ENCODE peak calls at places on chromosomes 12 and 14, in eight cellular contexts. One of them, this sample, is unnamed.

GRCh38 chr12:79415754-79416435 is 274.9 kb downstream of the PAWR start:
- DNase-seq in activated naive CD8-positive, alpha-beta T cell treated with anti-CD3 and anti-CD28 coated beads, Interleukin-2, amount 50 U/mL, for 16 hours: no peak
- DNase-seq in MV-4-11: no peak
- DNase-seq in activated naive CD4-positive, alpha-beta T cell treated with anti-CD3 and anti-CD28 coated beads, Interleukin-2, amount 50 U/mL, for 72 hours: no peak
- DNase-seq in SK-N-SH: no peak
- DNase-seq in CD4-positive, alpha-beta T cell: no peak
- DNase-seq in progenitor cell of endocrine pancreas: no peak
- DNase-seq in stimulated activated CD4-positive, alpha-beta T cell treated with anti-CD3 and anti-CD28 coated beads, Interleukin-4, amount 100 ng/mL, for 24 hours: no peak
- DNase-seq in this sample: no peak

GRCh38 chr12:130863298-130863697 is 8.6 kb upstream of the RAN start:
- DNase-seq in CD4-positive, alpha-beta T cell: no peak
- DNase-seq in MV-4-11: no peak
- DNase-seq in activated naive CD8-positive, alpha-beta T cell treated with anti-CD3 and anti-CD28 coated beads, Interleukin-2, amount 50 U/mL, for 16 hours: no peak
- DNase-seq in stimulated activated CD4-positive, alpha-beta T cell treated with anti-CD3 and anti-CD28 coated beads, Interleukin-4, amount 100 ng/mL, for 24 hours: no peak
- DNase-seq in progenitor cell of endocrine pancreas: no peak
- DNase-seq in activated naive CD4-positive, alpha-beta T cell treated with anti-CD3 and anti-CD28 coated beads, Interleukin-2, amount 50 U/mL, for 72 hours: no peak
- DNase-seq in SK-N-SH: no peak
- DNase-seq in this sample: no peak

GRCh38 chr12:31246470-31246850 is 79.5 kb downstream of the SINHCAF start:
- DNase-seq in activated naive CD8-positive, alpha-beta T cell treated with anti-CD3 and anti-CD28 coated beads, Interleukin-2, amount 50 U/mL, for 16 hours: no peak
- DNase-seq in MV-4-11: no peak
- DNase-seq in stimulated activated CD4-positive, alpha-beta T cell treated with anti-CD3 and anti-CD28 coated beads, Interleukin-4, amount 100 ng/mL, for 24 hours: no peak
- DNase-seq in CD4-positive, alpha-beta T cell: no peak
- DNase-seq in activated naive CD4-positive, alpha-beta T cell treated with anti-CD3 and anti-CD28 coated beads, Interleukin-2, amount 50 U/mL, for 72 hours: no peak
- DNase-seq in progenitor cell of endocrine pancreas: no peak
- DNase-seq in SK-N-SH: no peak
- DNase-seq in this sample: no peak

GRCh38 chr12:85821759-85822158 is 14.4 kb downstream of the RASSF9 start:
- DNase-seq in MV-4-11: no peak
- DNase-seq in progenitor cell of endocrine pancreas: no peak
- DNase-seq in activated naive CD8-positive, alpha-beta T cell treated with anti-CD3 and anti-CD28 coated beads, Interleukin-2, amount 50 U/mL, for 16 hours: no peak
- DNase-seq in CD4-positive, alpha-beta T cell: no peak
- DNase-seq in stimulated activated CD4-positive, alpha-beta T cell treated with anti-CD3 and anti-CD28 coated beads, Interleukin-4, amount 100 ng/mL, for 24 hours: no peak
- DNase-seq in activated naive CD4-positive, alpha-beta T cell treated with anti-CD3 and anti-CD28 coated beads, Interleukin-2, amount 50 U/mL, for 72 hours: no peak
- DNase-seq in SK-N-SH: no peak
- DNase-seq in this sample: no peak

GRCh38 chr12:83753205-83753604 is 1066.5 kb downstream of the TMTC2 start:
- DNase-seq in SK-N-SH: no peak
- DNase-seq in CD4-positive, alpha-beta T cell: no peak
- DNase-seq in progenitor cell of endocrine pancreas: no peak
- DNase-seq in activated naive CD4-positive, alpha-beta T cell treated with anti-CD3 and anti-CD28 coated beads, Interleukin-2, amount 50 U/mL, for 72 hours: no peak
- DNase-seq in stimulated activated CD4-positive, alpha-beta T cell treated with anti-CD3 and anti-CD28 coated beads, Interleukin-4, amount 100 ng/mL, for 24 hours: no peak
- DNase-seq in activated naive CD8-positive, alpha-beta T cell treated with anti-CD3 and anti-CD28 coated beads, Interleukin-2, amount 50 U/mL, for 16 hours: no peak
- DNase-seq in MV-4-11: no peak
- DNase-seq in this sample: no peak

GRCh38 chr14:90381011-90381790 is 15.6 kb upstream of the CALM1 start:
- DNase-seq in CD4-positive, alpha-beta T cell: no peak
- DNase-seq in activated naive CD4-positive, alpha-beta T cell treated with anti-CD3 and anti-CD28 coated beads, Interleukin-2, amount 50 U/mL, for 72 hours: no peak
- DNase-seq in progenitor cell of endocrine pancreas: no peak
- DNase-seq in activated naive CD8-positive, alpha-beta T cell treated with anti-CD3 and anti-CD28 coated beads, Interleukin-2, amount 50 U/mL, for 16 hours: no peak
- DNase-seq in MV-4-11: no peak
- DNase-seq in stimulated activated CD4-positive, alpha-beta T cell treated with anti-CD3 and anti-CD28 coated beads, Interleukin-4, amount 100 ng/mL, for 24 hours: no peak
- DNase-seq in SK-N-SH: no peak
- DNase-seq in this sample: no peak

GRCh38 chr14:56244138-56244789 is 126.1 kb downstream of the PELI2 start:
- DNase-seq in SK-N-SH: no peak
- DNase-seq in progenitor cell of endocrine pancreas: no peak
- DNase-seq in activated naive CD4-positive, alpha-beta T cell treated with anti-CD3 and anti-CD28 coated beads, Interleukin-2, amount 50 U/mL, for 72 hours: no peak
- DNase-seq in CD4-positive, alpha-beta T cell: no peak
- DNase-seq in MV-4-11: peak; percentile 95
- DNase-seq in stimulated activated CD4-positive, alpha-beta T cell treated with anti-CD3 and anti-CD28 coated beads, Interleukin-4, amount 100 ng/mL, for 24 hours: no peak
- DNase-seq in activated naive CD8-positive, alpha-beta T cell treated with anti-CD3 and anti-CD28 coated beads, Interleukin-2, amount 50 U/mL, for 16 hours: no peak
- DNase-seq in this sample: no peak

GRCh38 chr12:45353944-45354343 is 138.0 kb downstream of the ANO6 start:
- DNase-seq in activated naive CD8-positive, alpha-beta T cell treated with anti-CD3 and anti-CD28 coated beads, Interleukin-2, amount 50 U/mL, for 16 hours: no peak
- DNase-seq in progenitor cell of endocrine pancreas: no peak
- DNase-seq in CD4-positive, alpha-beta T cell: no peak
- DNase-seq in SK-N-SH: no peak
- DNase-seq in activated naive CD4-positive, alpha-beta T cell treated with anti-CD3 and anti-CD28 coated beads, Interleukin-2, amount 50 U/mL, for 72 hours: no peak
- DNase-seq in stimulated activated CD4-positive, alpha-beta T cell treated with anti-CD3 and anti-CD28 coated beads, Interleukin-4, amount 100 ng/mL, for 24 hours: no peak
- DNase-seq in MV-4-11: no peak
- DNase-seq in this sample: no peak

GRCh38 chr12:78181544-78182162 is 351.0 kb downstream of the NAV3 start:
- DNase-seq in activated naive CD4-positive, alpha-beta T cell treated with anti-CD3 and anti-CD28 coated beads, Interleukin-2, amount 50 U/mL, for 72 hours: no peak
- DNase-seq in progenitor cell of endocrine pancreas: no peak
- DNase-seq in activated naive CD8-positive, alpha-beta T cell treated with anti-CD3 and anti-CD28 coated beads, Interleukin-2, amount 50 U/mL, for 16 hours: no peak
- DNase-seq in CD4-positive, alpha-beta T cell: no peak
- DNase-seq in stimulated activated CD4-positive, alpha-beta T cell treated with anti-CD3 and anti-CD28 coated beads, Interleukin-4, amount 100 ng/mL, for 24 hours: no peak
- DNase-seq in MV-4-11: no peak
- DNase-seq in SK-N-SH: peak; percentile 1
- DNase-seq in this sample: peak; percentile 35

GRCh38 chr14:64186231-64187129 is 107.7 kb downstream of the ESR2 start:
- DNase-seq in stimulated activated CD4-positive, alpha-beta T cell treated with anti-CD3 and anti-CD28 coated beads, Interleukin-4, amount 100 ng/mL, for 24 hours: no peak
- DNase-seq in SK-N-SH: no peak
- DNase-seq in CD4-positive, alpha-beta T cell: no peak
- DNase-seq in activated naive CD8-positive, alpha-beta T cell treated with anti-CD3 and anti-CD28 coated beads, Interleukin-2, amount 50 U/mL, for 16 hours: no peak
- DNase-seq in MV-4-11: no peak
- DNase-seq in progenitor cell of endocrine pancreas: no peak
- DNase-seq in activated naive CD4-positive, alpha-beta T cell treated with anti-CD3 and anti-CD28 coated beads, Interleukin-2, amount 50 U/mL, for 72 hours: no peak
- DNase-seq in this sample: peak; percentile 53

GRCh38 chr12:54549774-54550451 is 512 bp downstream of the PDE1B start:
- DNase-seq in activated naive CD4-positive, alpha-beta T cell treated with anti-CD3 and anti-CD28 coated beads, Interleukin-2, amount 50 U/mL, for 72 hours: peak; percentile 57
- DNase-seq in MV-4-11: no peak
- DNase-seq in progenitor cell of endocrine pancreas: no peak
- DNase-seq in CD4-positive, alpha-beta T cell: peak; percentile 11
- DNase-seq in stimulated activated CD4-positive, alpha-beta T cell treated with anti-CD3 and anti-CD28 coated beads, Interleukin-4, amount 100 ng/mL, for 24 hours: peak; percentile 54
- DNase-seq in activated naive CD8-positive, alpha-beta T cell treated with anti-CD3 and anti-CD28 coated beads, Interleukin-2, amount 50 U/mL, for 16 hours: no peak
- DNase-seq in SK-N-SH: no peak
- DNase-seq in this sample: peak; percentile 38

GRCh38 chr14:104588066-104588857 is 8.7 kb downstream of the C14orf180 start:
- DNase-seq in activated naive CD4-positive, alpha-beta T cell treated with anti-CD3 and anti-CD28 coated beads, Interleukin-2, amount 50 U/mL, for 72 hours: no peak
- DNase-seq in CD4-positive, alpha-beta T cell: no peak
- DNase-seq in progenitor cell of endocrine pancreas: no peak
- DNase-seq in MV-4-11: no peak
- DNase-seq in SK-N-SH: peak; percentile 67
- DNase-seq in stimulated activated CD4-positive, alpha-beta T cell treated with anti-CD3 and anti-CD28 coated beads, Interleukin-4, amount 100 ng/mL, for 24 hours: no peak
- DNase-seq in activated naive CD8-positive, alpha-beta T cell treated with anti-CD3 and anti-CD28 coated beads, Interleukin-2, amount 50 U/mL, for 16 hours: no peak
- DNase-seq in this sample: no peak

GRCh38 chr12:101772019-101772774 is 32.9 kb upstream of the SYCP3 start:
- DNase-seq in stimulated activated CD4-positive, alpha-beta T cell treated with anti-CD3 and anti-CD28 coated beads, Interleukin-4, amount 100 ng/mL, for 24 hours: no peak
- DNase-seq in MV-4-11: peak; percentile 84
- DNase-seq in CD4-positive, alpha-beta T cell: no peak
- DNase-seq in activated naive CD4-positive, alpha-beta T cell treated with anti-CD3 and anti-CD28 coated beads, Interleukin-2, amount 50 U/mL, for 72 hours: no peak
- DNase-seq in progenitor cell of endocrine pancreas: no peak
- DNase-seq in SK-N-SH: no peak
- DNase-seq in activated naive CD8-positive, alpha-beta T cell treated with anti-CD3 and anti-CD28 coated beads, Interleukin-2, amount 50 U/mL, for 16 hours: no peak
- DNase-seq in this sample: no peak

GRCh38 chr12:25100203-25100602 is 94.8 kb downstream of the DNAI7 start:
- DNase-seq in activated naive CD8-positive, alpha-beta T cell treated with anti-CD3 and anti-CD28 coated beads, Interleukin-2, amount 50 U/mL, for 16 hours: no peak
- DNase-seq in CD4-positive, alpha-beta T cell: no peak
- DNase-seq in MV-4-11: peak; percentile 11
- DNase-seq in SK-N-SH: no peak
- DNase-seq in stimulated activated CD4-positive, alpha-beta T cell treated with anti-CD3 and anti-CD28 coated beads, Interleukin-4, amount 100 ng/mL, for 24 hours: no peak
- DNase-seq in progenitor cell of endocrine pancreas: no peak
- DNase-seq in activated naive CD4-positive, alpha-beta T cell treated with anti-CD3 and anti-CD28 coated beads, Interleukin-2, amount 50 U/mL, for 72 hours: no peak
- DNase-seq in this sample: no peak

GRCh38 chr12:91367234-91367849 is 184.7 kb upstream of the DCN start:
- DNase-seq in SK-N-SH: no peak
- DNase-seq in MV-4-11: no peak
- DNase-seq in stimulated activated CD4-positive, alpha-beta T cell treated with anti-CD3 and anti-CD28 coated beads, Interleukin-4, amount 100 ng/mL, for 24 hours: no peak
- DNase-seq in progenitor cell of endocrine pancreas: no peak
- DNase-seq in activated naive CD8-positive, alpha-beta T cell treated with anti-CD3 and anti-CD28 coated beads, Interleukin-2, amount 50 U/mL, for 16 hours: no peak
- DNase-seq in activated naive CD4-positive, alpha-beta T cell treated with anti-CD3 and anti-CD28 coated beads, Interleukin-2, amount 50 U/mL, for 72 hours: no peak
- DNase-seq in CD4-positive, alpha-beta T cell: no peak
- DNase-seq in this sample: peak; percentile 37

GRCh38 chr12:107523760-107524558 is 161.6 kb upstream of the PWP1 start:
- DNase-seq in SK-N-SH: no peak
- DNase-seq in progenitor cell of endocrine pancreas: no peak
- DNase-seq in stimulated activated CD4-positive, alpha-beta T cell treated with anti-CD3 and anti-CD28 coated beads, Interleukin-4, amount 100 ng/mL, for 24 hours: no peak
- DNase-seq in MV-4-11: no peak
- DNase-seq in activated naive CD4-positive, alpha-beta T cell treated with anti-CD3 and anti-CD28 coated beads, Interleukin-2, amount 50 U/mL, for 72 hours: no peak
- DNase-seq in CD4-positive, alpha-beta T cell: no peak
- DNase-seq in activated naive CD8-positive, alpha-beta T cell treated with anti-CD3 and anti-CD28 coated beads, Interleukin-2, amount 50 U/mL, for 16 hours: no peak
- DNase-seq in this sample: no peak

GRCh38 chr12:56565510-56566101 is 44.0 kb downstream of the RBMS2 start:
- DNase-seq in activated naive CD4-positive, alpha-beta T cell treated with anti-CD3 and anti-CD28 coated beads, Interleukin-2, amount 50 U/mL, for 72 hours: no peak
- DNase-seq in stimulated activated CD4-positive, alpha-beta T cell treated with anti-CD3 and anti-CD28 coated beads, Interleukin-4, amount 100 ng/mL, for 24 hours: peak; percentile 22
- DNase-seq in CD4-positive, alpha-beta T cell: no peak
- DNase-seq in SK-N-SH: no peak
- DNase-seq in MV-4-11: peak; percentile 64
- DNase-seq in progenitor cell of endocrine pancreas: no peak
- DNase-seq in activated naive CD8-positive, alpha-beta T cell treated with anti-CD3 and anti-CD28 coated beads, Interleukin-2, amount 50 U/mL, for 16 hours: no peak
- DNase-seq in this sample: peak; percentile 35

GRCh38 chr14:105867961-105868599 is 341.7 kb downstream of the TMEM121 start:
- DNase-seq in progenitor cell of endocrine pancreas: no peak
- DNase-seq in SK-N-SH: no peak
- DNase-seq in stimulated activated CD4-positive, alpha-beta T cell treated with anti-CD3 and anti-CD28 coated beads, Interleukin-4, amount 100 ng/mL, for 24 hours: no peak
- DNase-seq in MV-4-11: no peak
- DNase-seq in CD4-positive, alpha-beta T cell: no peak
- DNase-seq in activated naive CD4-positive, alpha-beta T cell treated with anti-CD3 and anti-CD28 coated beads, Interleukin-2, amount 50 U/mL, for 72 hours: peak; percentile 30
- DNase-seq in activated naive CD8-positive, alpha-beta T cell treated with anti-CD3 and anti-CD28 coated beads, Interleukin-2, amount 50 U/mL, for 16 hours: no peak
- DNase-seq in this sample: no peak

GRCh38 chr12:126936181-126936851 is 1330.7 kb upstream of the TMEM132C start:
- DNase-seq in MV-4-11: no peak
- DNase-seq in SK-N-SH: no peak
- DNase-seq in activated naive CD8-positive, alpha-beta T cell treated with anti-CD3 and anti-CD28 coated beads, Interleukin-2, amount 50 U/mL, for 16 hours: no peak
- DNase-seq in stimulated activated CD4-positive, alpha-beta T cell treated with anti-CD3 and anti-CD28 coated beads, Interleukin-4, amount 100 ng/mL, for 24 hours: no peak
- DNase-seq in CD4-positive, alpha-beta T cell: no peak
- DNase-seq in progenitor cell of endocrine pancreas: no peak
- DNase-seq in activated naive CD4-positive, alpha-beta T cell treated with anti-CD3 and anti-CD28 coated beads, Interleukin-2, amount 50 U/mL, for 72 hours: no peak
- DNase-seq in this sample: no peak

GRCh38 chr14:76380991-76381390 is 5.1 kb downstream of the ESRRB start:
- DNase-seq in CD4-positive, alpha-beta T cell: no peak
- DNase-seq in stimulated activated CD4-positive, alpha-beta T cell treated with anti-CD3 and anti-CD28 coated beads, Interleukin-4, amount 100 ng/mL, for 24 hours: no peak
- DNase-seq in activated naive CD4-positive, alpha-beta T cell treated with anti-CD3 and anti-CD28 coated beads, Interleukin-2, amount 50 U/mL, for 72 hours: no peak
- DNase-seq in MV-4-11: no peak
- DNase-seq in SK-N-SH: no peak
- DNase-seq in activated naive CD8-positive, alpha-beta T cell treated with anti-CD3 and anti-CD28 coated beads, Interleukin-2, amount 50 U/mL, for 16 hours: no peak
- DNase-seq in progenitor cell of endocrine pancreas: no peak
- DNase-seq in this sample: no peak

GRCh38 chr14:53273671-53274072 is 120.5 kb upstream of the DDHD1 start:
- DNase-seq in activated naive CD8-positive, alpha-beta T cell treated with anti-CD3 and anti-CD28 coated beads, Interleukin-2, amount 50 U/mL, for 16 hours: no peak
- DNase-seq in progenitor cell of endocrine pancreas: no peak
- DNase-seq in activated naive CD4-positive, alpha-beta T cell treated with anti-CD3 and anti-CD28 coated beads, Interleukin-2, amount 50 U/mL, for 72 hours: no peak
- DNase-seq in MV-4-11: no peak
- DNase-seq in CD4-positive, alpha-beta T cell: no peak
- DNase-seq in SK-N-SH: no peak
- DNase-seq in stimulated activated CD4-positive, alpha-beta T cell treated with anti-CD3 and anti-CD28 coated beads, Interleukin-4, amount 100 ng/mL, for 24 hours: no peak
- DNase-seq in this sample: no peak

GRCh38 chr12:107976331-107976730 is 152.8 kb upstream of the WSCD2 start:
- DNase-seq in CD4-positive, alpha-beta T cell: no peak
- DNase-seq in stimulated activated CD4-positive, alpha-beta T cell treated with anti-CD3 and anti-CD28 coated beads, Interleukin-4, amount 100 ng/mL, for 24 hours: no peak
- DNase-seq in progenitor cell of endocrine pancreas: no peak
- DNase-seq in MV-4-11: no peak
- DNase-seq in SK-N-SH: no peak
- DNase-seq in activated naive CD4-positive, alpha-beta T cell treated with anti-CD3 and anti-CD28 coated beads, Interleukin-2, amount 50 U/mL, for 72 hours: no peak
- DNase-seq in activated naive CD8-positive, alpha-beta T cell treated with anti-CD3 and anti-CD28 coated beads, Interleukin-2, amount 50 U/mL, for 16 hours: no peak
- DNase-seq in this sample: no peak

GRCh38 chr14:39739796-39740195 is 307.6 kb upstream of the FBXO33 start:
- DNase-seq in MV-4-11: no peak
- DNase-seq in activated naive CD4-positive, alpha-beta T cell treated with anti-CD3 and anti-CD28 coated beads, Interleukin-2, amount 50 U/mL, for 72 hours: no peak
- DNase-seq in stimulated activated CD4-positive, alpha-beta T cell treated with anti-CD3 and anti-CD28 coated beads, Interleukin-4, amount 100 ng/mL, for 24 hours: no peak
- DNase-seq in progenitor cell of endocrine pancreas: no peak
- DNase-seq in SK-N-SH: no peak
- DNase-seq in activated naive CD8-positive, alpha-beta T cell treated with anti-CD3 and anti-CD28 coated beads, Interleukin-2, amount 50 U/mL, for 16 hours: no peak
- DNase-seq in CD4-positive, alpha-beta T cell: no peak
- DNase-seq in this sample: no peak

GRCh38 chr14:19851365-19851764 is 23.6 kb upstream of the OR4K2 start:
- DNase-seq in activated naive CD4-positive, alpha-beta T cell treated with anti-CD3 and anti-CD28 coated beads, Interleukin-2, amount 50 U/mL, for 72 hours: no peak
- DNase-seq in MV-4-11: no peak
- DNase-seq in progenitor cell of endocrine pancreas: no peak
- DNase-seq in CD4-positive, alpha-beta T cell: no peak
- DNase-seq in SK-N-SH: no peak
- DNase-seq in stimulated activated CD4-positive, alpha-beta T cell treated with anti-CD3 and anti-CD28 coated beads, Interleukin-4, amount 100 ng/mL, for 24 hours: no peak
- DNase-seq in activated naive CD8-positive, alpha-beta T cell treated with anti-CD3 and anti-CD28 coated beads, Interleukin-2, amount 50 U/mL, for 16 hours: no peak
- DNase-seq in this sample: no peak

GRCh38 chr12:49055978-49056754 is 4.4 kb downstream of the KMT2D start:
- DNase-seq in activated naive CD8-positive, alpha-beta T cell treated with anti-CD3 and anti-CD28 coated beads, Interleukin-2, amount 50 U/mL, for 16 hours: no peak
- DNase-seq in stimulated activated CD4-positive, alpha-beta T cell treated with anti-CD3 and anti-CD28 coated beads, Interleukin-4, amount 100 ng/mL, for 24 hours: peak; percentile 61
- DNase-seq in MV-4-11: peak; percentile 98
- DNase-seq in SK-N-SH: peak; percentile 81
- DNase-seq in activated naive CD4-positive, alpha-beta T cell treated with anti-CD3 and anti-CD28 coated beads, Interleukin-2, amount 50 U/mL, for 72 hours: no peak
- DNase-seq in CD4-positive, alpha-beta T cell: peak; percentile 29
- DNase-seq in progenitor cell of endocrine pancreas: no peak
- DNase-seq in this sample: peak; percentile 74

GRCh38 chr12:121124402-121125109 is 8.1 kb upstream of the P2RX7 start:
- DNase-seq in SK-N-SH: no peak
- DNase-seq in CD4-positive, alpha-beta T cell: no peak
- DNase-seq in MV-4-11: peak; percentile 9
- DNase-seq in activated naive CD4-positive, alpha-beta T cell treated with anti-CD3 and anti-CD28 coated beads, Interleukin-2, amount 50 U/mL, for 72 hours: no peak
- DNase-seq in activated naive CD8-positive, alpha-beta T cell treated with anti-CD3 and anti-CD28 coated beads, Interleukin-2, amount 50 U/mL, for 16 hours: no peak
- DNase-seq in stimulated activated CD4-positive, alpha-beta T cell treated with anti-CD3 and anti-CD28 coated beads, Interleukin-4, amount 100 ng/mL, for 24 hours: peak; percentile 34
- DNase-seq in progenitor cell of endocrine pancreas: no peak
- DNase-seq in this sample: no peak

GRCh38 chr12:91931110-91931509 is 214.5 kb downstream of the BTG1 start:
- DNase-seq in activated naive CD4-positive, alpha-beta T cell treated with anti-CD3 and anti-CD28 coated beads, Interleukin-2, amount 50 U/mL, for 72 hours: no peak
- DNase-seq in stimulated activated CD4-positive, alpha-beta T cell treated with anti-CD3 and anti-CD28 coated beads, Interleukin-4, amount 100 ng/mL, for 24 hours: no peak
- DNase-seq in activated naive CD8-positive, alpha-beta T cell treated with anti-CD3 and anti-CD28 coated beads, Interleukin-2, amount 50 U/mL, for 16 hours: no peak
- DNase-seq in progenitor cell of endocrine pancreas: no peak
- DNase-seq in CD4-positive, alpha-beta T cell: no peak
- DNase-seq in SK-N-SH: no peak
- DNase-seq in MV-4-11: no peak
- DNase-seq in this sample: peak; percentile 33

GRCh38 chr12:51970904-51971646 is 19.6 kb downstream of the ACVR1B start:
- DNase-seq in CD4-positive, alpha-beta T cell: no peak
- DNase-seq in activated naive CD4-positive, alpha-beta T cell treated with anti-CD3 and anti-CD28 coated beads, Interleukin-2, amount 50 U/mL, for 72 hours: peak; percentile 65
- DNase-seq in progenitor cell of endocrine pancreas: peak; percentile 17
- DNase-seq in MV-4-11: no peak
- DNase-seq in activated naive CD8-positive, alpha-beta T cell treated with anti-CD3 and anti-CD28 coated beads, Interleukin-2, amount 50 U/mL, for 16 hours: no peak
- DNase-seq in stimulated activated CD4-positive, alpha-beta T cell treated with anti-CD3 and anti-CD28 coated beads, Interleukin-4, amount 100 ng/mL, for 24 hours: peak; percentile 62
- DNase-seq in SK-N-SH: peak; percentile 57
- DNase-seq in this sample: peak; percentile 61

GRCh38 chr12:109693653-109694224 is 19.9 kb upstream of the FAM222A start:
- DNase-seq in SK-N-SH: no peak
- DNase-seq in MV-4-11: no peak
- DNase-seq in activated naive CD4-positive, alpha-beta T cell treated with anti-CD3 and anti-CD28 coated beads, Interleukin-2, amount 50 U/mL, for 72 hours: no peak
- DNase-seq in stimulated activated CD4-positive, alpha-beta T cell treated with anti-CD3 and anti-CD28 coated beads, Interleukin-4, amount 100 ng/mL, for 24 hours: no peak
- DNase-seq in activated naive CD8-positive, alpha-beta T cell treated with anti-CD3 and anti-CD28 coated beads, Interleukin-2, amount 50 U/mL, for 16 hours: no peak
- DNase-seq in CD4-positive, alpha-beta T cell: no peak
- DNase-seq in progenitor cell of endocrine pancreas: no peak
- DNase-seq in this sample: no peak

GRCh38 chr14:59333668-59334067 is 131.5 kb downstream of the GPR135 start:
- DNase-seq in progenitor cell of endocrine pancreas: no peak
- DNase-seq in SK-N-SH: no peak
- DNase-seq in activated naive CD4-positive, alpha-beta T cell treated with anti-CD3 and anti-CD28 coated beads, Interleukin-2, amount 50 U/mL, for 72 hours: no peak
- DNase-seq in MV-4-11: peak; percentile 40
- DNase-seq in CD4-positive, alpha-beta T cell: no peak
- DNase-seq in activated naive CD8-positive, alpha-beta T cell treated with anti-CD3 and anti-CD28 coated beads, Interleukin-2, amount 50 U/mL, for 16 hours: no peak
- DNase-seq in stimulated activated CD4-positive, alpha-beta T cell treated with anti-CD3 and anti-CD28 coated beads, Interleukin-4, amount 100 ng/mL, for 24 hours: no peak
- DNase-seq in this sample: no peak

GRCh38 chr12:71371132-71371531 is 68.5 kb upstream of the LGR5 start:
- DNase-seq in MV-4-11: no peak
- DNase-seq in activated naive CD4-positive, alpha-beta T cell treated with anti-CD3 and anti-CD28 coated beads, Interleukin-2, amount 50 U/mL, for 72 hours: no peak
- DNase-seq in stimulated activated CD4-positive, alpha-beta T cell treated with anti-CD3 and anti-CD28 coated beads, Interleukin-4, amount 100 ng/mL, for 24 hours: no peak
- DNase-seq in activated naive CD8-positive, alpha-beta T cell treated with anti-CD3 and anti-CD28 coated beads, Interleukin-2, amount 50 U/mL, for 16 hours: no peak
- DNase-seq in CD4-positive, alpha-beta T cell: no peak
- DNase-seq in SK-N-SH: no peak
- DNase-seq in progenitor cell of endocrine pancreas: no peak
- DNase-seq in this sample: no peak

GRCh38 chr14:55908071-55908470 is 210.1 kb upstream of the PELI2 start:
- DNase-seq in MV-4-11: no peak
- DNase-seq in activated naive CD8-positive, alpha-beta T cell treated with anti-CD3 and anti-CD28 coated beads, Interleukin-2, amount 50 U/mL, for 16 hours: no peak
- DNase-seq in CD4-positive, alpha-beta T cell: no peak
- DNase-seq in progenitor cell of endocrine pancreas: no peak
- DNase-seq in stimulated activated CD4-positive, alpha-beta T cell treated with anti-CD3 and anti-CD28 coated beads, Interleukin-4, amount 100 ng/mL, for 24 hours: no peak
- DNase-seq in SK-N-SH: no peak
- DNase-seq in activated naive CD4-positive, alpha-beta T cell treated with anti-CD3 and anti-CD28 coated beads, Interleukin-2, amount 50 U/mL, for 72 hours: no peak
- DNase-seq in this sample: no peak

GRCh38 chr14:64880382-64881121 is 845 bp upstream of the SPTB start:
- DNase-seq in SK-N-SH: peak; percentile 89
- DNase-seq in CD4-positive, alpha-beta T cell: peak; percentile 57
- DNase-seq in MV-4-11: no peak
- DNase-seq in progenitor cell of endocrine pancreas: peak; percentile 31
- DNase-seq in stimulated activated CD4-positive, alpha-beta T cell treated with anti-CD3 and anti-CD28 coated beads, Interleukin-4, amount 100 ng/mL, for 24 hours: peak; percentile 56
- DNase-seq in activated naive CD8-positive, alpha-beta T cell treated with anti-CD3 and anti-CD28 coated beads, Interleukin-2, amount 50 U/mL, for 16 hours: peak; percentile 24
- DNase-seq in activated naive CD4-positive, alpha-beta T cell treated with anti-CD3 and anti-CD28 coated beads, Interleukin-2, amount 50 U/mL, for 72 hours: no peak
- DNase-seq in this sample: peak; percentile 74

GRCh38 chr14:90580381-90581335 is 183.8 kb downstream of the CALM1 start:
- DNase-seq in stimulated activated CD4-positive, alpha-beta T cell treated with anti-CD3 and anti-CD28 coated beads, Interleukin-4, amount 100 ng/mL, for 24 hours: no peak
- DNase-seq in activated naive CD4-positive, alpha-beta T cell treated with anti-CD3 and anti-CD28 coated beads, Interleukin-2, amount 50 U/mL, for 72 hours: no peak
- DNase-seq in activated naive CD8-positive, alpha-beta T cell treated with anti-CD3 and anti-CD28 coated beads, Interleukin-2, amount 50 U/mL, for 16 hours: no peak
- DNase-seq in SK-N-SH: peak; percentile 58
- DNase-seq in progenitor cell of endocrine pancreas: no peak
- DNase-seq in MV-4-11: no peak
- DNase-seq in CD4-positive, alpha-beta T cell: no peak
- DNase-seq in this sample: no peak

This sample was measured in D341Med.